ENCODE peak calls at places on chromosomes 13 and 19, in seven cellular contexts. U is NCI-H1092 treated with DMSO at 0.1 percent for 48 hours, F is skeletal muscle cell, O is left colon, I is omental fat pad, W is AG04450, L is Peyer's patch. N is an unnamed sample.

GRCh38 chr13:48402325-48402962 is 10.5 kb downstream of the LPAR6 start:
- DNase-seq in W (no peak), O (no peak), F (no peak), U (no peak), I (no peak), L (no peak), N (no peak)

GRCh38 chr19:50465986-50466771 is 10.1 kb upstream of the EMC10 start:
- DNase-seq in I (no peak), F (no peak), W (no peak), U (peak), O (peak), L (peak), N (peak)

GRCh38 chr13:44172411-44172810 is 201.2 kb upstream of the SERP2 start:
- DNase-seq in F (no peak), L (no peak), O (no peak), I (no peak), U (no peak), W (no peak), N (no peak)

GRCh38 chr13:35198821-35199220 is 256.8 kb downstream of the NBEA start:
- DNase-seq in F (no peak), L (no peak), W (no peak), O (no peak), U (no peak), I (no peak), N (no peak)

GRCh38 chr13:27621366-27622101 is at the start of gene POLR1D:
- DNase-seq in U (peak), L (peak), I (peak), O (peak), W (no peak), F (no peak), N (peak)

GRCh38 chr13:29577135-29578051 is 18.1 kb downstream of the SLC7A1 start:
- DNase-seq in I (no peak), U (no peak), L (no peak), O (no peak), W (no peak), F (no peak), N (no peak)

GRCh38 chr19:37975596-37976515 is 68.8 kb downstream of the SIPA1L3 start:
- DNase-seq in I (no peak), U (no peak), L (no peak), W (no peak), F (no peak), O (no peak), N (no peak)

GRCh38 chr13:27523345-27524073 is 73.1 kb upstream of the MTIF3 start:
- DNase-seq in F (no peak), L (no peak), I (no peak), O (no peak), U (no peak), W (no peak), N (no peak)

GRCh38 chr19:10603084-10603872 is 16.2 kb upstream of the AP1M2 start:
- DNase-seq in I (no peak), W (no peak), F (no peak), U (no peak), O (peak), L (peak), N (no peak)

GRCh38 chr13:112629161-112629560 is 41.2 kb upstream of the TUBGCP3 start:
- DNase-seq in I (no peak), W (no peak), F (no peak), L (no peak), O (no peak), U (no peak), N (no peak)

GRCh38 chr13:38223093-38223492 is 126.6 kb upstream of the UFM1 start:
- DNase-seq in W (no peak), O (no peak), L (no peak), I (no peak), U (peak), F (peak), N (no peak)

GRCh38 chr13:89750371-89750770 is 1597.1 kb upstream of the MIR17HG start:
- DNase-seq in U (no peak), L (no peak), I (no peak), O (no peak), W (no peak), F (no peak), N (no peak)

GRCh38 chr13:60134376-60134775 is 29.4 kb downstream of the DIAPH3 start:
- DNase-seq in L (no peak), W (no peak), I (no peak), F (no peak), O (no peak), U (no peak), N (no peak)